ENCODE peak calls at places on chromosomes 4 and X, in eight cellular contexts. X is esophagus muscularis mucosa, Z is AG10803, M is choroid plexus epithelial cell, V is heart right ventricle, R is ascending aorta, Y is lung, A is dorsolateral prefrontal cortex. T is an unnamed sample.

GRCh38 chrX:119375561-119375960 is 23.6 kb upstream of the SLC25A43 start:
- DNase-seq in X (no peak), Z (peak; percentile 25), M (no peak), V (no peak), R (no peak), Y (no peak), A (no peak), T (no peak)

GRCh38 chr4:131093303-131093702 is 1997.4 kb downstream of the C4orf33 start:
- DNase-seq in X (no peak), Z (no peak), M (no peak), V (no peak), R (no peak), Y (no peak), A (no peak), T (no peak)

GRCh38 chr4:152073738-152074137 is 312.9 kb upstream of the GATB start:
- DNase-seq in X (peak; percentile 86), Z (peak; percentile 17), M (no peak), V (peak; percentile 10), R (no peak), Y (peak; percentile 82), A (no peak), T (no peak)

GRCh38 chr4:40200881-40201797 is 4.3 kb downstream of the RHOH start:
- DNase-seq in X (no peak), Z (no peak), M (peak; percentile 77), V (no peak), R (no peak), Y (no peak), A (no peak), T (no peak)

GRCh38 chr4:98928505-98929340 is at the start of gene EIF4E:
- DNase-seq in X (peak; percentile 98), Z (peak; percentile 99), M (peak; percentile 100), V (peak; percentile 98), R (peak; percentile 94), Y (peak; percentile 98), A (peak; percentile 95), T (peak; percentile 97)

GRCh38 chr4:82360298-82361177 is 13.3 kb downstream of the HNRNPD start:
- DNase-seq in X (no peak), Z (no peak), M (peak; percentile 51), V (no peak), R (no peak), Y (no peak), A (no peak), T (no peak)

GRCh38 chr4:146329042-146329716 is 114.8 kb downstream of the REELD1 start:
- DNase-seq in X (no peak), Z (peak; percentile 74), M (peak; percentile 84), V (no peak), R (no peak), Y (no peak), A (no peak), T (no peak)

GRCh38 chrX:139889760-139890159 is 43.1 kb downstream of the ATP11C start:
- DNase-seq in X (no peak), Z (peak; percentile 35), M (peak; percentile 42), V (no peak), R (no peak), Y (no peak), A (no peak), T (no peak)

GRCh38 chr4:173782660-173783059 is 252.6 kb upstream of the HAND2 start:
- DNase-seq in X (no peak), Z (no peak), M (no peak), V (no peak), R (no peak), Y (no peak), A (no peak), T (no peak)

GRCh38 chr4:175905939-175906338 is 93.9 kb upstream of the GPM6A start:
- DNase-seq in X (no peak), Z (no peak), M (no peak), V (no peak), R (no peak), Y (no peak), A (no peak), T (no peak)

GRCh38 chr4:52187603-52188002 is 136.5 kb downstream of the SPATA18 start:
- DNase-seq in X (no peak), Z (no peak), M (no peak), V (no peak), R (no peak), Y (no peak), A (no peak), T (no peak)

GRCh38 chr4:57190651-57191481 is 80.7 kb upstream of the IGFBP7 start:
- DNase-seq in X (no peak), Z (peak; percentile 8), M (peak; percentile 46), V (no peak), R (no peak), Y (no peak), A (no peak), T (no peak)

GRCh38 chrX:87518504-87518903 is 902 bp downstream of the KLHL4 start:
- DNase-seq in X (no peak), Z (no peak), M (peak; percentile 17), V (no peak), R (no peak), Y (no peak), A (no peak), T (no peak)

GRCh38 chrX:134718329-134719317 is 60.4 kb upstream of the PLAC1 start:
- DNase-seq in X (no peak), Z (peak; percentile 98), M (peak; percentile 82), V (peak; percentile 14), R (no peak), Y (peak; percentile 68), A (no peak), T (peak; percentile 48)

DNA sequence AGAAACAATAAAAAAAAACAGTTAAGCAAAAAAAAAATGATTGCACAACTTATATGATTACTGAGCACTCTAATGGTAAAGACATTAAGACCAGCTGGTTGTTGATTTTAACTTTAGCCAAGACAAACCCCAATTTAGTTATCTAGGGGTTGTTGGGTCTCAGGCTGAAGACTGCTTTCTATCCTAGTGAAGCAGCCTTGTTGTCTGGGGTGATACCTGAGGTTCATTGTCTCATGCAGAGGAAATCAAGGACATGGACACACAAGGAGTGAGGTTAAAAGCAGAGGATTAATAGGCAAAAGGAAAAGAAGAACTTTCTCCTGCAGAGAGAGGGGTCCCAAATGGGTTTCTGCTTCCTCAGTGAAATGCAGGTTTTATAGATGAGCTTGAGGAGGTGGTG is 40.0 kb upstream of the CYP2U1 start:
- DNase-seq in X (no peak), Z (no peak), M (no peak), V (no peak), R (no peak), Y (no peak), A (no peak), T (no peak)
- H3K4me3 ChIP-seq in X (no peak overlapping the region), Z (no peak overlapping the region), M (no peak overlapping the region), V (no peak overlapping the region), R (no peak overlapping the region), Y (no peak overlapping the region), A (no peak overlapping the region), T (no peak overlapping the region)

DNA sequence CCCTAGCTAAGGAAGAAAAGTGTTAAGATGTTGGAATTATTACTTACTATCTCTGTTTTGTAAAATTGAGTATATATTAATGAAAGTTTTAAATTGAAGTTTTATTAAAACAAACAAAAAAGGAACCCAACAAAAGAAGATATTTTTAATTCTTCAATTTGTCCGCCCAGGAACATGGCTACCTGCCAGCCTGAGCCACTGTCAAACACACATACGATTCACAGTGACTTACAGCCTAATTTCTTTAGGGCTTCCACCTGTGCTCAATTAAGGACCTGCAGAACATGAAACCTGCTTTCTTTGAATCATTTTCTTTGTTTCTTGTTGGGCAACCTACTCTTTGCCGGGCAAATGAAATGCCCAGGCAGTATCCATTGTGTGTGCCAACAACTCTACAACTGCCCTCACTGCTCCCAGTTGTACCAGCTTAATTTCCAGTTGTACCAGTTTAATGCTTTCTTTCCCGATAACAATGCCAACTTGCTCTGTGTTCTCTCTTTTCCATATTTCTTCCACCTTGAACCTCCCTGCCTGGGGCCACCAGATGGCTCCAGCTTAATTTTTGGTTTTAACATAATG is 181.7 kb downstream of the GBA3 start:
- DNase-seq in X (no peak), Z (no peak), M (no peak), V (no peak), R (no peak), Y (no peak), A (no peak), T (no peak)
- TF ChIP-seq CTCF in X (no peak), Z (no peak), M (no peak), V (no peak), R (no peak), Y (no peak), A (no peak), T (no peak)

GRCh38 chrX:155070038-155070437 is 898 bp downstream of the CMC4 start:
- DNase-seq in X (no peak), Z (no peak), M (no peak), V (no peak), R (no peak), Y (no peak), A (no peak), T (no peak)
- H3K4me3 ChIP-seq in X (peak overlapping the region; percentile 67), Z (peak overlapping the region; percentile 66), M (peak overlapping the region; percentile 75), V (peak overlapping the region; percentile 68), R (peak overlapping the region; percentile 60), Y (peak overlapping the region; percentile 10), A (peak overlapping the region; percentile 72), T (peak overlapping the region; percentile 65)

GRCh38 chrX:131789664-131790063 is 233.4 kb upstream of the STK26 start:
- DNase-seq in X (no peak), Z (no peak), M (no peak), V (no peak), R (no peak), Y (no peak), A (no peak), T (no peak)

GRCh38 chrX:131778269-131779218 is 234.7 kb downstream of the OR13H1 start:
- DNase-seq in X (no peak), Z (no peak), M (no peak), V (no peak), R (no peak), Y (peak; percentile 80), A (peak; percentile 72), T (peak; percentile 46)

GRCh38 chrX:131779313-131779712 is 235.4 kb downstream of the OR13H1 start:
- DNase-seq in X (no peak), Z (no peak), M (no peak), V (no peak), R (no peak), Y (no peak), A (peak; percentile 31), T (no peak)

DNA sequence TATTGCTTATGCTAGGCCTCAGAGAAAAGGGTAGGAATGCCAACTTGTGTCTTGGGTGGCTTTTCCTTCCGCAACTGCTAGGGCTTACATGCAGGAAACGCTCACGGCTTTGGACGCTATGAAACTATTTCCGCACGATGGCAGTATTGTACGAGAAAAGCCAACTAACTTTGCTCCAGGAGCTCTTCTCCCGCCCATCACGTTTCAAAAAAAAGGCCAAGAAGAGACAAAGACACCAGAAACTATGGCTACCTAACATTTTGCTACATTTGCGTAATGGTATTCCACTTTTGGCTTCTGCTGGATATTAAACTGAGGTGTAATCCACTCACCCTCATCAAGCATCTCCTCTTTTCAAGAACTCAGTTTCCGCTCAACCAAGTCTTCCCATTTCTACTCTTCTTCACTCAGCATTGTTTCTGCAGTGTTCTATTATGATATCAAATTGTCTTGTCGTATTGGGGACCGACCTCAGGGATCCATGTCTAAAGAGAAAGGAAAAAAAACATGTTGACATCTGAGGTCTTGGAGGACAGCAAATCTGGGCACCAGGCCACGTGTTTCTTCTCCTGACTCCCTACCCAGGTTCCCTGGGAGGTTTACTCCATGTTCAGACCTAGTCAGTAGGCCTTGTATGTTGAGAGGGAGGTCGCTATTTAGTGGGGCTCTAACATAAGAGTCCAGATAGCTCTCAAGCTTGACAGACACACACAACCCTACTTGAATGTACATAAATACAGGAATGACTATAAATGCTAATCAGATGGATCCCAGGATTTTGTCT is 239.4 kb upstream of the STK26 start:
- DNase-seq in X (no peak), Z (no peak), M (no peak), V (no peak), R (peak; percentile 26), Y (peak; percentile 85), A (peak; percentile 74), T (peak; percentile 52)
- TF ChIP-seq CTCF in X (no peak), Z (no peak), M (no peak), V (no peak), R (peak; percentile 34), Y (peak; percentile 61), A (peak; percentile 75), T (peak; percentile 66)